ENCODE peak calls at places on chromosome 21, in six cellular contexts. One of them, this sample, is unnamed.
A peak's percentile ranks its signal among the peaks of the same experiment; 100 is the strongest.

GRCh38 chr21:43294194-43294902 is 125.5 kb downstream of the CRYAA start:
- DNase-seq in lung: no peak
- DNase-seq in neural progenitor cell: no peak
- DNase-seq in psoas muscle: peak; percentile 2
- DNase-seq in aorta: no peak
- DNase-seq in NT2/D1: no peak
- DNase-seq in this sample: no peak

GRCh38 chr21:44593598-44594405 is 1.5 kb upstream of the KRTAP10-6 start:
- DNase-seq in aorta: no peak
- DNase-seq in lung: no peak
- DNase-seq in neural progenitor cell: no peak
- DNase-seq in psoas muscle: peak; percentile 35
- DNase-seq in NT2/D1: no peak
- DNase-seq in this sample: no peak

GRCh38 chr21:43193088-43193650 is 24.4 kb downstream of the CRYAA start:
- DNase-seq in aorta: no peak
- DNase-seq in neural progenitor cell: no peak
- DNase-seq in lung: no peak
- DNase-seq in psoas muscle: no peak
- DNase-seq in NT2/D1: no peak
- DNase-seq in this sample: no peak

GRCh38 chr21:36247316-36247715 is 72.7 kb upstream of the MORC3 start:
- DNase-seq in aorta: no peak
- DNase-seq in neural progenitor cell: no peak
- DNase-seq in lung: no peak
- DNase-seq in NT2/D1: no peak
- DNase-seq in psoas muscle: no peak
- DNase-seq in this sample: no peak

GRCh38 chr21:45508607-45509565 is 33.4 kb downstream of the SLC19A1 start:
- DNase-seq in aorta: peak; percentile 72
- DNase-seq in neural progenitor cell: peak; percentile 20
- DNase-seq in lung: no peak
- DNase-seq in psoas muscle: peak; percentile 10
- DNase-seq in NT2/D1: no peak
- DNase-seq in this sample: no peak

GRCh38 chr21:36821032-36821299 is 122.1 kb downstream of the SIM2 start:
- DNase-seq in lung: no peak
- DNase-seq in psoas muscle: no peak
- DNase-seq in neural progenitor cell: no peak
- DNase-seq in NT2/D1: no peak
- DNase-seq in aorta: no peak
- DNase-seq in this sample: no peak

GRCh38 chr21:25742900-25743299 is 8.1 kb downstream of the GABPA start:
- DNase-seq in neural progenitor cell: no peak
- DNase-seq in aorta: no peak
- DNase-seq in psoas muscle: no peak
- DNase-seq in NT2/D1: no peak
- DNase-seq in lung: no peak
- DNase-seq in this sample: no peak

GRCh38 chr21:25826652-25827051 is 91.9 kb downstream of the GABPA start:
- DNase-seq in neural progenitor cell: no peak
- DNase-seq in aorta: no peak
- DNase-seq in NT2/D1: no peak
- DNase-seq in lung: no peak
- DNase-seq in psoas muscle: no peak
- DNase-seq in this sample: no peak

GRCh38 chr21:21750124-21750825 is 752.1 kb downstream of the NCAM2 start:
- DNase-seq in psoas muscle: no peak
- DNase-seq in NT2/D1: no peak
- DNase-seq in neural progenitor cell: no peak
- DNase-seq in aorta: no peak
- DNase-seq in lung: no peak
- DNase-seq in this sample: no peak

GRCh38 chr21:15192243-15192642 is 127.4 kb upstream of the NRIP1 start:
- DNase-seq in neural progenitor cell: no peak
- DNase-seq in lung: no peak
- DNase-seq in NT2/D1: no peak
- DNase-seq in psoas muscle: no peak
- DNase-seq in aorta: no peak
- DNase-seq in this sample: no peak

GRCh38 chr21:46196733-46197132 is 12.5 kb upstream of the SPATC1L start:
- DNase-seq in neural progenitor cell: no peak
- DNase-seq in lung: no peak
- DNase-seq in psoas muscle: no peak
- DNase-seq in aorta: peak; percentile 57
- DNase-seq in NT2/D1: no peak
- DNase-seq in this sample: no peak

GRCh38 chr21:45234906-45235305 is 52.8 kb downstream of the POFUT2 start:
- DNase-seq in NT2/D1: no peak
- DNase-seq in psoas muscle: no peak
- DNase-seq in aorta: no peak
- DNase-seq in neural progenitor cell: no peak
- DNase-seq in lung: no peak
- DNase-seq in this sample: peak; percentile 29

GRCh38 chr21:41325138-41325537 is 8.5 kb downstream of the FAM3B start:
- DNase-seq in psoas muscle: no peak
- DNase-seq in aorta: no peak
- DNase-seq in NT2/D1: no peak
- DNase-seq in lung: no peak
- DNase-seq in neural progenitor cell: no peak
- DNase-seq in this sample: no peak

GRCh38 chr21:46208761-46209721 is 19.5 kb downstream of the LSS start:
- DNase-seq in lung: no peak
- DNase-seq in neural progenitor cell: no peak
- DNase-seq in aorta: peak; percentile 73
- DNase-seq in NT2/D1: no peak
- DNase-seq in psoas muscle: no peak
- DNase-seq in this sample: peak; percentile 50

GRCh38 chr21:45406801-45407628 is 2.0 kb downstream of the COL18A1 start:
- DNase-seq in NT2/D1: peak; percentile 87
- DNase-seq in psoas muscle: peak; percentile 30
- DNase-seq in lung: no peak
- DNase-seq in neural progenitor cell: peak; percentile 77
- DNase-seq in aorta: peak; percentile 72
- DNase-seq in this sample: peak; percentile 90

GRCh38 chr21:42763578-42764442 is 110.4 kb downstream of the PDE9A start:
- DNase-seq in psoas muscle: no peak
- DNase-seq in lung: no peak
- DNase-seq in NT2/D1: no peak
- DNase-seq in neural progenitor cell: no peak
- DNase-seq in aorta: no peak
- DNase-seq in this sample: no peak

GRCh38 chr21:23963454-23963853 is 1643.8 kb downstream of the MRPL39 start:
- DNase-seq in neural progenitor cell: no peak
- DNase-seq in aorta: no peak
- DNase-seq in NT2/D1: no peak
- DNase-seq in psoas muscle: no peak
- DNase-seq in lung: no peak
- DNase-seq in this sample: no peak

GRCh38 chr21:15050588-15051377 is 14.0 kb downstream of the NRIP1 start:
- DNase-seq in lung: no peak
- DNase-seq in psoas muscle: no peak
- DNase-seq in NT2/D1: no peak
- DNase-seq in neural progenitor cell: no peak
- DNase-seq in aorta: no peak
- DNase-seq in this sample: peak; percentile 55

GRCh38 chr21:7951854-7952519 is 2569.4 kb upstream of the TPTE start:
- DNase-seq in psoas muscle: no peak
- DNase-seq in lung: no peak
- DNase-seq in aorta: no peak
- DNase-seq in NT2/D1: no peak
- DNase-seq in neural progenitor cell: no peak
- DNase-seq in this sample: no peak

DNA sequence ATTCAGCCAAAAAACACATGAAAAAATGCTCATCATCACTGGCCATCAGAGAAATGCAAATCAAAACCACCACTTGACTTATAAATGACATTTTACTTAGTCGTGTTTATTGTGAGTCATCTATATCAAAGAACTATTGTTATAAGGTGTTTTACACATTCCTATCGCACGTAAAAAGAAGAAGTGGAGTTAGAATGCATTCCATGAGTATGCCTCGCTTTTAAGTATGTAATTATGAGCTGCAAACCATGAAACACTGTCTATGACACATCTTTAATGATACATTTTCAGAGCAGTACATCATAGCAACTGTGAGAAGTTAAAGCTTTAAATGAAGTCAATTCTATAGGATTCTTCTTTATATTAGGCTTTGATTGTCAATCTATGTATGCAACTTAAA is 614.3 kb upstream of the ADAMTS5 start:
- DNase-seq in aorta: no peak
- DNase-seq in neural progenitor cell: no peak
- DNase-seq in psoas muscle: no peak
- DNase-seq in lung: no peak
- DNase-seq in NT2/D1: no peak
- DNase-seq in this sample: no peak
- H3K4me3 ChIP-seq in aorta: no peak overlapping the region
- H3K4me3 ChIP-seq in neural progenitor cell: no peak overlapping the region
- H3K4me3 ChIP-seq in psoas muscle: no peak overlapping the region
- H3K4me3 ChIP-seq in lung: no peak overlapping the region
- H3K4me3 ChIP-seq in NT2/D1: no peak overlapping the region
- H3K4me3 ChIP-seq in this sample: no peak overlapping the region

GRCh38 chr21:29506947-29507346 is 208.2 kb downstream of the BACH1 start:
- DNase-seq in psoas muscle: no peak
- DNase-seq in NT2/D1: no peak
- DNase-seq in lung: no peak
- DNase-seq in aorta: no peak
- DNase-seq in neural progenitor cell: no peak
- DNase-seq in this sample: no peak

GRCh38 chr21:29513535-29513934 is 214.8 kb downstream of the BACH1 start:
- DNase-seq in NT2/D1: no peak
- DNase-seq in neural progenitor cell: no peak
- DNase-seq in aorta: no peak
- DNase-seq in lung: no peak
- DNase-seq in psoas muscle: no peak
- DNase-seq in this sample: no peak

GRCh38 chr21:29514652-29515247 is 216.0 kb downstream of the BACH1 start:
- DNase-seq in neural progenitor cell: no peak
- DNase-seq in lung: no peak
- DNase-seq in NT2/D1: no peak
- DNase-seq in psoas muscle: no peak
- DNase-seq in aorta: no peak
- DNase-seq in this sample: no peak

GRCh38 chr21:29508311-29508710 is 209.6 kb downstream of the BACH1 start:
- DNase-seq in lung: no peak
- DNase-seq in psoas muscle: no peak
- DNase-seq in neural progenitor cell: no peak
- DNase-seq in aorta: no peak
- DNase-seq in NT2/D1: no peak
- DNase-seq in this sample: no peak

GRCh38 chr21:29511076-29511475 is 212.4 kb downstream of the BACH1 start:
- DNase-seq in aorta: no peak
- DNase-seq in NT2/D1: no peak
- DNase-seq in psoas muscle: no peak
- DNase-seq in neural progenitor cell: no peak
- DNase-seq in lung: no peak
- DNase-seq in this sample: no peak
- H3K27me3 ChIP-seq in aorta: no peaks in the 10 kb centered on the region
- H3K27me3 ChIP-seq in NT2/D1: no peaks in the 10 kb centered on the region
- H3K27me3 ChIP-seq in psoas muscle: no peaks in the 10 kb centered on the region
- H3K27me3 ChIP-seq in neural progenitor cell: no peaks in the 10 kb centered on the region
- H3K27me3 ChIP-seq in lung: no peaks in the 10 kb centered on the region
- H3K27me3 ChIP-seq in this sample: no peaks in the 10 kb centered on the region

GRCh38 chr21:34521561-34521960 is 9.6 kb upstream of the KCNE1 start:
- DNase-seq in NT2/D1: no peak
- DNase-seq in lung: no peak
- DNase-seq in psoas muscle: no peak
- DNase-seq in neural progenitor cell: no peak
- DNase-seq in aorta: no peak
- DNase-seq in this sample: no peak
- H3K4me3 ChIP-seq in NT2/D1: no peak overlapping the region
- H3K4me3 ChIP-seq in lung: no peak overlapping the region
- H3K4me3 ChIP-seq in psoas muscle: no peak overlapping the region
- H3K4me3 ChIP-seq in neural progenitor cell: no peak overlapping the region
- H3K4me3 ChIP-seq in aorta: no peak overlapping the region
- H3K4me3 ChIP-seq in this sample: no peak overlapping the region

GRCh38 chr21:38478782-38479181 is 19.5 kb downstream of the ERG start:
- DNase-seq in NT2/D1: no peak
- DNase-seq in lung: no peak
- DNase-seq in aorta: no peak
- DNase-seq in neural progenitor cell: no peak
- DNase-seq in psoas muscle: no peak
- DNase-seq in this sample: no peak
- H3K27me3 ChIP-seq in NT2/D1: no peaks in the 10 kb centered on the region
- H3K27me3 ChIP-seq in lung: no peaks in the 10 kb centered on the region
- H3K27me3 ChIP-seq in aorta: no peaks in the 10 kb centered on the region
- H3K27me3 ChIP-seq in neural progenitor cell: no peaks in the 10 kb centered on the region
- H3K27me3 ChIP-seq in psoas muscle: peaks cover 7% of the 10 kb centered on the region
- H3K27me3 ChIP-seq in this sample: no peaks in the 10 kb centered on the region